ENCODE peak calls at places on chromosomes 3 and 15, in five cellular contexts. R, B, L, M and H are unnamed samples.

GRCh38 chr3:87082806-87083440 is 92.0 kb upstream of the VGLL3 start:
- DNase-seq in R (no peak), B (peak; percentile 34), L (peak; percentile 15), M (no peak), H (peak; percentile 36)

GRCh38 chr3:67644827-67645226 is 9.6 kb downstream of the SUCLG2 start:
- DNase-seq in R (no peak), B (no peak), L (no peak), M (no peak), H (no peak)

GRCh38 chr3:154060606-154061380 is 60.4 kb upstream of the ARHGEF26 start:
- DNase-seq in R (no peak), B (no peak), L (no peak), M (no peak), H (no peak)

GRCh38 chr15:57112178-57112577 is 193.7 kb downstream of the TCF12 start:
- DNase-seq in R (no peak), B (no peak), L (no peak), M (no peak), H (no peak)

GRCh38 chr3:150146891-150147761 is 176.4 kb upstream of the PFN2 start:
- DNase-seq in R (no peak), B (peak; percentile 14), L (peak; percentile 51), M (no peak), H (no peak)

GRCh38 chr3:141104151-141104741 is 53.1 kb downstream of the SPSB4 start:
- DNase-seq in R (peak; percentile 92), B (no peak), L (no peak), M (no peak), H (no peak)

GRCh38 chr15:91456251-91456718 is 356.2 kb downstream of the SV2B start:
- DNase-seq in R (peak; percentile 41), B (no peak), L (peak; percentile 12), M (no peak), H (no peak)

GRCh38 chr3:196220587-196220986 is 4.3 kb downstream of the SLC51A start:
- DNase-seq in R (no peak), B (no peak), L (no peak), M (no peak), H (no peak)

GRCh38 chr15:82146990-82147461 is 101.2 kb upstream of the MEX3B start:
- DNase-seq in R (peak; percentile 12), B (peak; percentile 93), L (no peak), M (no peak), H (peak; percentile 62)

GRCh38 chr3:169619793-169620192 is 43.7 kb downstream of the MECOM start:
- DNase-seq in R (no peak), B (peak; percentile 73), L (no peak), M (no peak), H (no peak)

GRCh38 chr3:15056676-15057404 is 8.3 kb downstream of the MRPS25 start:
- DNase-seq in R (peak; percentile 45), B (no peak), L (no peak), M (no peak), H (no peak)

GRCh38 chr15:89751748-89752147 is 699 bp upstream of the MESP1 start:
- DNase-seq in R (peak; percentile 97), B (no peak), L (no peak), M (no peak), H (no peak)

GRCh38 chr3:112128843-112129727 is 4.0 kb downstream of the GCSAM start:
- DNase-seq in R (no peak), B (no peak), L (no peak), M (no peak), H (no peak)

GRCh38 chr15:67558502-67558901 is 16.0 kb downstream of the MAP2K5 start:
- DNase-seq in R (no peak), B (no peak), L (no peak), M (no peak), H (no peak)

GRCh38 chr3:42028474-42028873 is 62.7 kb upstream of the TRAK1 start:
- DNase-seq in R (no peak), B (no peak), L (no peak), M (no peak), H (no peak)

GRCh38 chr3:81760924-81761903 is at the start of gene GBE1:
- DNase-seq in R (peak; percentile 94), B (peak; percentile 90), L (peak; percentile 84), M (peak; percentile 94), H (peak; percentile 92)
- TF ChIP-seq POLR2A in R (peak; percentile 80), B (peak; percentile 93), L (peak; percentile 66), M (peak; percentile 75), H (peak; percentile 94)

GRCh38 chr3:71565326-71565725 is 18.2 kb downstream of the FOXP1 start:
- DNase-seq in R (no peak), B (no peak), L (no peak), M (no peak), H (no peak)

GRCh38 chr3:71565976-71566375 is 17.6 kb downstream of the FOXP1 start:
- DNase-seq in R (no peak), B (no peak), L (no peak), M (no peak), H (no peak)

GRCh38 chr3:71563827-71564226 is 19.7 kb downstream of the FOXP1 start:
- DNase-seq in R (peak; percentile 68), B (no peak), L (no peak), M (no peak), H (no peak)

GRCh38 chr3:71562938-71563337 is 20.6 kb downstream of the FOXP1 start:
- DNase-seq in R (no peak), B (no peak), L (no peak), M (no peak), H (no peak)

DNA sequence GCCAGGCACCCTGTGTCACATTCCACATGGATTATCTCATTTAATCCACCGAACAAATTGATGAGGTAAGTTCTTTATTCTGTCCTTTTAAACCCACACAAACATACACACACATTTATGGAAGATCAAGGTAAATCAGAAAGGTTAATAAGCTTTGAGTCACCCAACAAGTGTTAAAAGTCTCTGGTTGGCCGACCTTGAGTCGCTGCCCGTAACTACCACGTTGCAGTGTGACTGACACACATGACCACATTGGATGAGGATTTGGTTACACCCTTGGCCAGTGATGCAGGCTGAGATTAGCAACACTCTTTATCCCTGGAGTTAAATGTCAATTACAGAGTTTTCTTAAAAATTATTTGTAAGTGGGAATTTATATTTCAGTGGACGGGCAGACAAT is 19.2 kb downstream of the FOXP1 start:
- DNase-seq in R (peak; percentile 71), B (no peak), L (no peak), M (no peak), H (no peak)
- TF ChIP-seq POLR2A in R (no peak), B (no peak), L (no peak), M (no peak), H (no peak)

DNA sequence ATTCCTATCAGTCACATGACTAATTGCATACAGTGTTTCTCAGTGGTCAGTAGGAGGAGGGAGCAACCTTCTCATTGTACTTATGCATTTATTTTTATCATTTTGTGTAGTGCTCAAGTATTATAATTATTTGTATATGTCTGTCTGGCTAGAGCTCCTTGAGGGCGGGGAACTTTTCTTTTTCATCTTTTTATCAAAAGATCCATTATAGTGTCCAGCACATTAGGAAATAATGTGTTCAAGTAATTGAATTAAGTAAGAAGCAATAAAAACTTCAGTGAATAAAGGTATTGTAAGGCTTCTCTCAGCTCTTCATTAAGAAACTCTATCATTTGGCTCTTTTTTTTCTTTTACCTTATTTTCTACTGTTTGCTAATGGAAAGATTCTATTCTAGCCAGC is 18.8 kb downstream of the FGF7 start:
- DNase-seq in R (no peak), B (no peak), L (no peak), M (no peak), H (no peak)
- TF ChIP-seq POLR2A in R (no peak), B (no peak), L (no peak), M (no peak), H (no peak)

GRCh38 chr3:43621406-43621973 is 321 bp downstream of the ANO10 start:
- DNase-seq in R (peak; percentile 49), B (no peak), L (no peak), M (no peak), H (peak; percentile 62)

GRCh38 chr3:43619593-43619992 is 2.2 kb downstream of the ANO10 start:
- DNase-seq in R (no peak), B (no peak), L (no peak), M (no peak), H (no peak)

GRCh38 chr3:43620953-43621405 is 832 bp downstream of the ANO10 start:
- DNase-seq in R (no peak), B (peak; percentile 38), L (no peak), M (no peak), H (no peak)

GRCh38 chr3:43624619-43625305 is 3.0 kb upstream of the ANO10 start:
- DNase-seq in R (no peak), B (no peak), L (no peak), M (no peak), H (no peak)

DNA sequence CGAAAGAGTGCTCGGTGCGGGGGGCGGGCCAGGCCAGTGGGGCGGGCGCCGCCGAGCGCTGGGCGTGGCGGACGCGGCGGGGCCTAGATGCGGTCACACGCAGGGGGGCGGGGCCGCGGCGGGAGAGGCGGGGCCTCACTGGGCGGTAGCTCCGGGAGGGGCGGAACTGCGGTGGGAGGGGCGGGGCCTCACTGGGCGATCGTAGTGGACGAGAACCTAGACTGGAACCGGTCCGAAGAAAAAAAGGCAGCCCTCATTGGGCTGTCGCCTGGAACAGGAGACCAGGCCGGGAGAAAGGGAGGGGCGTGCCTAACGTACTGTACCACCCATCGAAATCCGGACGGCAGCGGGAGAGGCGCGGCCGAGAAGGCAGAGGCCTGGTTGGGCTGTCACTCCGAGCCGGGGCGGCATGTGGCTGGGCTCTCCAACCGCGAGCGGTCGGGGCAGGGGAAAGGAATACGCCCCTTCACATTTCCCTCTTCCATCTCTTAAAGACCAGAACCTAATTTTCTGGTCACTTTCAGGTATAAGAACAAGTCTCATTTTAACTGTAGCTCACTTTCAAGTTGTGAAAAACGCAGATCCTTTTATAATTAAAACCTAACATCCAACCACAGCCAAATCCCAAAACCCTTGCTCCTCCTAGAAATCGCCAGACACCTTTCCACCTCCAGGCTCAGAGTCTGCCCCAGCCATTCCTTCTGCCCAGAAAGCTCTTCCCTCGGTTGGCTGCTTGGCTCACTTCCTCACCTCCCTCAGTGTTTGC is at the start of gene ANO10:
- DNase-seq in R (peak; percentile 99), B (peak; percentile 99), L (peak; percentile 90), M (peak; percentile 99), H (peak; percentile 99)
- TF ChIP-seq POLR2A in R (peak; percentile 2), B (peak; percentile 69), L (peak; percentile 65), M (peak; percentile 86), H (peak; percentile 82)

DNA sequence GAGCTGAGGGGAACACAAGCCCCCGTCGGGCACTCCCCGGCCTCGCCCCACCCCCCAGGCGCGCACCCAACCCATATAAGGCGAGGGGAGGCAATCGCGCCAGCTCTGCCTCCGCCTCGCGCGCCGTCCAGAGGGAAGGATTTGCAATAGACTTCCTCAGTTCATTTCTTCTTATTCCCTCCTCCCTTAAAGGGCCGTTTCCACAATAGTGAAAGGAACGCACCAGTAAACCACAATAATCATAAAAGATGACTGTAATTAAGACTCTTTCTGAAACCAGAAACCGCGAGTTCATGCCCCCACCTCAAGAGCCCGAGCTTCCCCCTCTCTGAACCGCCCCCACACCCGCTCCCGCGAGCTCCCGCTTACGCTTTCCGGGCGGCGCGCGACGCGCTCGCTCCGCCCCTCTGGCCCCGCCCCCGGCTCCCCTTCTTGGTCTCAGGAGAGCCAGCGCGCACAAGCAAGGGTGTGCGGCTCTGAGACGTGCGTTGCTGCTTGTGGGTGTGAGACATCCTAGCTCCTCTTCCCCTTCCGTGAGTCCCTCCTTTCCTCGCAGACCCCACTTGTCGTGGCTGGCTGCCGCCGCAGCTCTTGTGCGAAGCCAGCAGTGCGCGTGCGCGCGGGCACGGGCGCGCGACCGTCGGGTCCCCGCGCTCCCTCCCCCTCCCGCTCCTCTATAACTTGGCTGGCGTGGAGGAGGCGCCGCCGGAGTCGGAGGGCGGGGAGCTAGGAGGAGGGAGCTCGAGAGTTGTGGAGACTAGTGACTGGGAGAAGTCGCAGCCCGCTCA is at the start of gene DIPK2A:
- DNase-seq in R (peak; percentile 95), B (peak; percentile 97), L (peak; percentile 77), M (peak; percentile 95), H (peak; percentile 97)
- TF ChIP-seq POLR2A in R (peak; percentile 95), B (peak; percentile 85), L (peak; percentile 93), M (peak; percentile 97), H (peak; percentile 99)

GRCh38 chr3:126447456-126448106 is 28.1 kb downstream of the ZXDC start:
- DNase-seq in R (no peak), B (no peak), L (no peak), M (no peak), H (no peak)
- TF ChIP-seq POLR2A in R (no peak), B (no peak), L (no peak), M (no peak), H (no peak)